ENCODE peak calls at places on chromosomes 7 and 10, in five cellular contexts. Q is spleen, E is right lobe of liver, B is suprapubic skin, N is sigmoid colon. R is an unnamed sample.

GRCh38 chr7:140310337-140311002 is 87.9 kb downstream of the SLC37A3 start:
- DNase-seq in E (no peak), Q (no peak), B (no peak), N (no peak), R (no peak)

GRCh38 chr10:4807803-4808507 is 18.1 kb upstream of the AKR1E2 start:
- DNase-seq in N (no peak), Q (no peak), B (no peak), E (no peak), R (no peak)

GRCh38 chr10:7666253-7667023 is at the start of gene ITIH5:
- DNase-seq in E (peak), N (peak), B (peak), Q (no peak), R (no peak)

GRCh38 chr10:80589726-80590373 is 52.1 kb downstream of the SH2D4B start:
- DNase-seq in E (no peak), B (no peak), N (peak), Q (no peak), R (no peak)

GRCh38 chr7:43585521-43585920 is 2.6 kb downstream of the STK17A start:
- DNase-seq in E (no peak), N (no peak), B (no peak), Q (no peak), R (no peak)

GRCh38 chr7:94295805-94296204 is 98.9 kb upstream of the COL1A2 start:
- DNase-seq in B (no peak), E (no peak), Q (no peak), N (no peak), R (peak)

GRCh38 chr10:85610381-85611092 is 756.1 kb downstream of the GRID1 start:
- DNase-seq in E (no peak), N (no peak), B (no peak), Q (no peak), R (no peak)

GRCh38 chr10:63007112-63007511 is 126.0 kb upstream of the NRBF2 start:
- DNase-seq in E (no peak), B (no peak), N (no peak), Q (no peak), R (no peak)

GRCh38 chr10:99779335-99779734 is 3.1 kb upstream of the ABCC2 start:
- DNase-seq in N (no peak), Q (no peak), E (no peak), B (no peak), R (no peak)

GRCh38 chr7:139231513-139232376 is 708 bp downstream of the UBN2 start:
- DNase-seq in E (peak), N (peak), B (peak), Q (peak), R (peak)

GRCh38 chr10:62911210-62911963 is 95.2 kb upstream of the EGR2 start:
- DNase-seq in B (no peak), N (no peak), E (no peak), Q (no peak), R (peak)

GRCh38 chr10:13054844-13055243 is 45.1 kb upstream of the OPTN start:
- DNase-seq in N (no peak), Q (no peak), B (no peak), E (no peak), R (no peak)

GRCh38 chr7:471866-472639 is 47.6 kb downstream of the PDGFA start:
- DNase-seq in B (peak), E (peak), N (peak), Q (peak), R (peak)

GRCh38 chr10:28105561-28105960 is 106.7 kb upstream of the ODAD2 start:
- DNase-seq in E (no peak), B (no peak), Q (no peak), N (no peak), R (no peak)

GRCh38 chr7:30924624-30925023 is 13.0 kb downstream of the AQP1 start:
- DNase-seq in E (no peak), B (peak), Q (peak), N (no peak), R (peak)

GRCh38 chr7:123244768-123245167 is 45.0 kb upstream of the SLC13A1 start:
- DNase-seq in E (no peak), B (no peak), N (no peak), Q (no peak), R (no peak)

GRCh38 chr10:61465807-61466425 is 12.7 kb upstream of the TMEM26 start:
- DNase-seq in Q (no peak), E (no peak), N (no peak), B (no peak), R (no peak)

GRCh38 chr7:151382079-151382885 is 27.6 kb downstream of the WDR86 start:
- DNase-seq in B (peak), Q (peak), E (peak), N (no peak), R (no peak)

GRCh38 chr7:36967387-36967786 is 243.1 kb upstream of the AOAH start:
- DNase-seq in E (peak), N (peak), B (peak), Q (no peak), R (peak)

GRCh38 chr7:27661776-27662489 is 750 bp downstream of the HIBADH start:
- DNase-seq in Q (peak), E (peak), N (peak), B (peak), R (peak)

GRCh38 chr7:27656724-27657123 is 6.0 kb downstream of the HIBADH start:
- DNase-seq in Q (no peak), N (no peak), E (no peak), B (no peak), R (no peak)

GRCh38 chr7:27663989-27664331 is 1.3 kb upstream of the HIBADH start:
- DNase-seq in Q (no peak), N (no peak), E (no peak), B (no peak), R (no peak)

DNA sequence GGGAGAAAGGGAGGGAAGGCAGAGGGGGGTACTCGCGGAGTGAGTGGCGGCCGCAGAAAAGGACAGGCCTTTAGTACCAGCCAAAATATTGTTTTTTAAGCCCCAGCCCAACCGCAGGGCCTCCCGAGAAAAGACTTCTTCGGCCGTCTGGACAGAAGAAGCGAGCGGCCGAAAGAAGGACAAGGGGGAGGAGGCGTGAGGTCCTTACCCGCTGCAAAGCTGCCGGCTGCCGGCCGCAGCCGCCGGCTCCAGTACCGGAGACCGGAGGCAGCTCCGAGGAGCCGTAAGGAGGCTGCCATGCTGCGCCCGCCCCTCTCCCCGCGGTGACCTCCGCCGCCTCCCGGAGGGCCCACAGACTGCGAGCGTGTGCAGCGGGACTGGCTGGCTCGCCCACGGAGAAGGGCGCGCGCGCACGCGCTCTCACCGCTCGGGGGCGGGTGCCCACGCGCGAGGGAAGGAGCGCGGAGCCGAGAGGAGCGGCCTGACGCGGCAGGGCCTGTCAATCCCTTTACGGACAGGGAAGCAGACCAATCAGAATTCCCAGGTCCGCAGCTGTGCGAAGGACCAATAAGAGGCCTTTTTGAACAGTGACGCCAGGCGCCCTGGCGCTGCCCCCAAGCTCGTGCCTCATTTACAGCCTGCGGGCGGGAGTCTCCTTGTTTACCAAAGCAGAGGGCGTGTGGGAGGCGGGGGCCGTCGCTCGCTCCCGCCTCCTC is at the start of gene HIBADH:
- DNase-seq in Q (peak), B (peak), E (peak), N (peak), R (peak)
- TF ChIP-seq POLR2A in Q (peak), B (peak), E (peak), N (peak), R (peak)

DNA sequence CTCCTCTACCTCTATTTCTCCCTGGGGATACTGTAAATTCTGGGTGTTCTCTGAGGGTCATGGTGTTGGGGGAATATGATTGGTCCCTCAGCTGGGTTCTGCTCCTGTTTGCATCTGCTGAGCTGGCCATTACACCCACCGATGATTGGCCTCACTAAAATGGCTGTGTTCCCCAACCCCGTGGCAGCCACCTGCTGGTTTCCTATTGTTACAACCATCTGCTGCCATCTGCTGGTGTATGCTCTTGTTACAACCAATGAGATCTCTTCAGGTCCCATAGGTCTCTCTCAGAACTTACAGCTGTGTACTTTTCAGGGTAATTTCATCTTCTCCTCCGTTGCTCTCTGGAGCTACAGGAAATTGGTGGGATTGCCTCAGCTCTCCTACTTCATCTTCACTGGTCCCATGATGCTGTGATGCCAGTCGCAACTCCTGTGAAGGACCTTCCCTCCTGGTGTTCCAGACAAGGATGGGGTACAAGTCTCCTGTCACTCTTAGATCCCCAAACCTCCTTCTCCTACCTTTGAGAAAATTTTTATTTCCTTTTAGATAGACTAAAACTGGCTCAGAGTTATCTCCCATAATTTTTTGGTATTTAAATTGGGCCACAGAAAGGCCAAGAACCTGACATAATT is 303.5 kb upstream of the SMIM30 start:
- DNase-seq in Q (peak), N (peak), B (peak), E (peak), R (peak)
- H3K27ac ChIP-seq in Q (no peak), N (no peak), B (no peak), E (no peak), R (no peak)

DNA sequence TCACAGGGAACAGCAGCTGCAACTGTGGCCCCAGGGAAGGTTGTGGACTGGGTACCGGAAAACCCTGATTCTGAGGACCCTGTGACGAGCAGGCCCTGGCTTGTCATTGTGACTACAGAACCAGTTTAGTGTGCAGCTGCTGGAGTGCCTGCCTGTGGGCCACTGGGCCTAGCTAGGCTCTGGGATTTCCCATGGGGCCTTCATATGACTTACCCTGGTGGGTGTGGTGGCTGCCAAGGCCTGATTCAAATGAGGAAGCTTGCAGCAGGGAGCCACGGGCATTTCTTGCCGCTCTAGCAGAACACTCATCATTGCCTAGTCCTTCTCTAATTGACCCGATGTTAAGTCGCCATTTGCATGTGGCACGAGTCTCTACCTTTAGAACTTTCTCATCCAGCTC is 14.7 kb upstream of the CAMK2G start:
- DNase-seq in Q (no peak), N (peak), B (peak), E (peak), R (peak)
- TF ChIP-seq POLR2A in Q (no peak), N (no peak), B (no peak), E (no peak), R (no peak)

GRCh38 chr10:77552252-77552651 is 85.4 kb downstream of the KCNMA1 start:
- DNase-seq in Q (no peak), B (no peak), E (no peak), N (no peak), R (no peak)
- H3K27ac ChIP-seq in Q (peak), B (no peak), E (peak), N (peak), R (no peak)

GRCh38 chr10:114188876-114189275 is 9.7 kb downstream of the TDRD1 start:
- DNase-seq in Q (no peak), N (no peak), E (no peak), B (no peak), R (no peak)
- TF ChIP-seq POLR2A in Q (no peak), N (no peak), E (no peak), B (no peak), R (no peak)

GRCh38 chr7:40356871-40357676 is 222.3 kb downstream of the SUGCT start:
- DNase-seq in E (no peak), N (no peak), B (no peak), Q (no peak), R (no peak)
- H3K27ac ChIP-seq in E (no peak), N (no peak), B (no peak), Q (no peak), R (no peak)

DNA sequence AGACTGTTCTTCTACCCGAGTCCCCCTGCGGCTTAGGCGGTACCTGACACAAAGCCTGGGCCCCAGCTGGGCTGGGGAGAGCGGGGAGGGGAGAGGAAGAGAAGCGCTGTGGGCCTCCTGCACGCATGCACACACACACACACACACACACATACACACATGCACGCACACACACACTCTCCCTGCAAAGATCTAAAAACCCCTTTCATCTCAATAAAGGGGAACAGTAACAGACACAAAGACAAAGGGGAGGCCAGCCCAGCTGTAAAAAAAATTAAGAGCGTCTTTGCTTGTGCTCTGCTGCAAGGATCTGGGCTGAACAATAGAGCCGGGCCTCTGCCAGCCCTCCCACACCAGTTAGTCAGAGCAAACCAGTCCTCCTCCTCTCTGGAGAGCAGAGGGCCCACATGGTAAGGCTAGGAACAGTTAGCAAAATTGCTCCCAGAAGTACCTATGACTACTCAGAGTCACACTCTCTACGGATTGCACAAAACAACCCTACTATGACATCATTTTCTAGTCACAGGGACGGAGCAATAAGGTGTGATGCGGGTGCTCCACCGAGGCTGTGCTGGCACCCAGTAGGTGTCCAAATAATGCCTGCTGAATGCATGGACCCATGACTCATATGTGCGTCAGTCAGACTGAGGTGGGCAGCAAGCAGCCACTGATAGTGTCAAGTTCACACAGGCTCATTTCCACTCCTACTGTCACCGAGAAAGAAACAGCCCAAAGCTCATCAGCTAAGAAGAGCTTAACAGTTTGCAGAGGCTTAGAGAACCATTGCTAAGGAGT is 9.2 kb downstream of the ITPRIP start:
- DNase-seq in Q (peak), E (peak), B (peak), N (peak), R (peak)
- TF ChIP-seq POLR2A in Q (no peak), E (no peak), B (no peak), N (no peak), R (no peak)